ENCODE peak calls at places on chromosome 5, in five cellular contexts. One of them, this sample, is unnamed.

GRCh38 chr5:57598756-57599155 is 116.1 kb upstream of the ACTBL2 start:
- DNase-seq in ureter: no peak
- DNase-seq in skeletal muscle cell: peak
- DNase-seq in T-helper 17 cell: no peak
- DNase-seq in fibroblast of lung: peak
- DNase-seq in this sample: peak

GRCh38 chr5:135644816-135645215 is 66.0 kb upstream of the CXCL14 start:
- DNase-seq in ureter: no peak
- DNase-seq in skeletal muscle cell: no peak
- DNase-seq in T-helper 17 cell: no peak
- DNase-seq in fibroblast of lung: no peak
- DNase-seq in this sample: no peak

GRCh38 chr5:132013006-132013689 is 1.7 kb upstream of the ACSL6 start:
- DNase-seq in ureter: peak
- DNase-seq in skeletal muscle cell: no peak
- DNase-seq in T-helper 17 cell: no peak
- DNase-seq in fibroblast of lung: no peak
- DNase-seq in this sample: no peak

GRCh38 chr5:102811962-102812361 is 56.9 kb downstream of the PAM start:
- DNase-seq in ureter: no peak
- DNase-seq in skeletal muscle cell: peak
- DNase-seq in T-helper 17 cell: no peak
- DNase-seq in fibroblast of lung: peak
- DNase-seq in this sample: no peak

GRCh38 chr5:142215915-142216681 is 107.5 kb downstream of the NDFIP1 start:
- DNase-seq in ureter: peak
- DNase-seq in skeletal muscle cell: peak
- DNase-seq in T-helper 17 cell: no peak
- DNase-seq in fibroblast of lung: peak
- DNase-seq in this sample: no peak

GRCh38 chr5:123454236-123454911 is 31.2 kb upstream of the CEP120 start:
- DNase-seq in ureter: no peak
- DNase-seq in skeletal muscle cell: no peak
- DNase-seq in T-helper 17 cell: no peak
- DNase-seq in fibroblast of lung: peak
- DNase-seq in this sample: no peak

GRCh38 chr5:149855371-149855770 is 89.2 kb downstream of the PDE6A start:
- DNase-seq in ureter: no peak
- DNase-seq in skeletal muscle cell: no peak
- DNase-seq in T-helper 17 cell: no peak
- DNase-seq in fibroblast of lung: peak
- DNase-seq in this sample: peak

GRCh38 chr5:171984748-171985419 is 21.6 kb downstream of the FBXW11 start:
- DNase-seq in ureter: no peak
- DNase-seq in skeletal muscle cell: peak
- DNase-seq in T-helper 17 cell: no peak
- DNase-seq in fibroblast of lung: peak
- DNase-seq in this sample: no peak

GRCh38 chr5:35138232-35138631 is 90.5 kb upstream of the AGXT2 start:
- DNase-seq in ureter: no peak
- DNase-seq in skeletal muscle cell: peak
- DNase-seq in T-helper 17 cell: no peak
- DNase-seq in fibroblast of lung: peak
- DNase-seq in this sample: peak

GRCh38 chr5:72749362-72749997 is 67.0 kb upstream of the TNPO1 start:
- DNase-seq in ureter: no peak
- DNase-seq in skeletal muscle cell: no peak
- DNase-seq in T-helper 17 cell: no peak
- DNase-seq in fibroblast of lung: no peak
- DNase-seq in this sample: no peak

This sample was measured in foreskin melanocyte.